ENCODE peak calls at places on chromosomes 7 and 10, in nine cellular contexts. G, C, J, S, U, Y, A, M and Z are unnamed samples.

GRCh38 chr10:80497187-80498038 is 40.3 kb upstream of the SH2D4B start:
- DNase-seq in M (peak; percentile 72), S (peak; percentile 24), A (no peak), C (peak; percentile 78), U (no peak), Y (no peak), G (no peak), J (no peak), Z (peak; percentile 71)

GRCh38 chr7:44766416-44766801 is 17.8 kb downstream of the ZMIZ2 start:
- DNase-seq in S (no peak), G (no peak), M (no peak), U (no peak), Y (no peak), A (no peak), J (no peak), C (no peak), Z (no peak)

GRCh38 chr10:80202934-80203834 is 2.2 kb downstream of the ANXA11 start:
- DNase-seq in M (peak; percentile 91), A (no peak), Y (peak; percentile 57), S (peak; percentile 82), C (peak; percentile 86), J (peak; percentile 57), U (peak; percentile 80), G (peak; percentile 70), Z (peak; percentile 86)

GRCh38 chr7:48366096-48366495 is 194.8 kb downstream of the ABCA13 start:
- DNase-seq in G (no peak), M (no peak), A (no peak), Y (no peak), J (no peak), S (no peak), U (no peak), C (no peak), Z (no peak)

GRCh38 chr10:120015064-120015463 is 122.5 kb downstream of the SEC23IP start:
- DNase-seq in G (no peak), M (no peak), A (no peak), J (no peak), S (no peak), U (no peak), C (no peak), Y (no peak), Z (no peak)

GRCh38 chr7:129009437-129009836 is 45.5 kb downstream of the TNPO3 start:
- DNase-seq in M (no peak), G (no peak), S (no peak), J (no peak), Y (no peak), C (no peak), U (no peak), A (no peak), Z (no peak)

GRCh38 chr7:131249003-131249402 is 78.7 kb upstream of the MKLN1 start:
- DNase-seq in J (no peak), S (peak; percentile 25), U (no peak), A (no peak), C (peak; percentile 78), G (no peak), M (peak; percentile 91), Y (no peak), Z (peak; percentile 27)

GRCh38 chr10:134205-134742 is 981 bp upstream of the ZMYND11 start:
- DNase-seq in U (peak; percentile 39), M (no peak), G (no peak), Y (peak; percentile 56), S (no peak), C (no peak), J (peak; percentile 63), A (peak; percentile 26), Z (no peak)

GRCh38 chr7:135923700-135924261 is 53.4 kb downstream of the MTPN start:
- DNase-seq in A (no peak), C (no peak), U (no peak), S (no peak), G (no peak), J (no peak), Y (no peak), M (no peak), Z (no peak)

GRCh38 chr7:153398789-153399553 is 639.4 kb downstream of the ACTR3B start:
- DNase-seq in U (no peak), S (no peak), M (no peak), C (no peak), A (no peak), Y (no peak), G (no peak), J (no peak), Z (no peak)

GRCh38 chr7:153398370-153398769 is 638.8 kb downstream of the ACTR3B start:
- DNase-seq in J (no peak), S (no peak), A (no peak), Y (no peak), U (no peak), G (no peak), M (no peak), C (no peak), Z (no peak)

GRCh38 chr7:153396475-153396874 is 636.9 kb downstream of the ACTR3B start:
- DNase-seq in U (no peak), S (no peak), Y (no peak), G (no peak), A (no peak), C (no peak), M (no peak), J (no peak), Z (no peak)

GRCh38 chr7:153397906-153398305 is 638.4 kb downstream of the ACTR3B start:
- DNase-seq in G (no peak), C (no peak), A (no peak), Y (no peak), U (no peak), J (no peak), S (no peak), M (no peak), Z (no peak)

GRCh38 chr7:153397459-153397858 is 637.9 kb downstream of the ACTR3B start:
- DNase-seq in S (no peak), G (no peak), C (no peak), M (no peak), Y (no peak), A (no peak), U (no peak), J (no peak), Z (no peak)
- H3K9me3 ChIP-seq in S (no peaks in the 10 kb centered on the region), G (peaks cover 52% of the 10 kb centered on the region), C (no peaks in the 10 kb centered on the region), M (no peaks in the 10 kb centered on the region), Y (no peaks in the 10 kb centered on the region), A (no peaks in the 10 kb centered on the region), U (no peaks in the 10 kb centered on the region), J (peaks cover 23% of the 10 kb centered on the region), Z (peaks cover 11% of the 10 kb centered on the region)

DNA sequence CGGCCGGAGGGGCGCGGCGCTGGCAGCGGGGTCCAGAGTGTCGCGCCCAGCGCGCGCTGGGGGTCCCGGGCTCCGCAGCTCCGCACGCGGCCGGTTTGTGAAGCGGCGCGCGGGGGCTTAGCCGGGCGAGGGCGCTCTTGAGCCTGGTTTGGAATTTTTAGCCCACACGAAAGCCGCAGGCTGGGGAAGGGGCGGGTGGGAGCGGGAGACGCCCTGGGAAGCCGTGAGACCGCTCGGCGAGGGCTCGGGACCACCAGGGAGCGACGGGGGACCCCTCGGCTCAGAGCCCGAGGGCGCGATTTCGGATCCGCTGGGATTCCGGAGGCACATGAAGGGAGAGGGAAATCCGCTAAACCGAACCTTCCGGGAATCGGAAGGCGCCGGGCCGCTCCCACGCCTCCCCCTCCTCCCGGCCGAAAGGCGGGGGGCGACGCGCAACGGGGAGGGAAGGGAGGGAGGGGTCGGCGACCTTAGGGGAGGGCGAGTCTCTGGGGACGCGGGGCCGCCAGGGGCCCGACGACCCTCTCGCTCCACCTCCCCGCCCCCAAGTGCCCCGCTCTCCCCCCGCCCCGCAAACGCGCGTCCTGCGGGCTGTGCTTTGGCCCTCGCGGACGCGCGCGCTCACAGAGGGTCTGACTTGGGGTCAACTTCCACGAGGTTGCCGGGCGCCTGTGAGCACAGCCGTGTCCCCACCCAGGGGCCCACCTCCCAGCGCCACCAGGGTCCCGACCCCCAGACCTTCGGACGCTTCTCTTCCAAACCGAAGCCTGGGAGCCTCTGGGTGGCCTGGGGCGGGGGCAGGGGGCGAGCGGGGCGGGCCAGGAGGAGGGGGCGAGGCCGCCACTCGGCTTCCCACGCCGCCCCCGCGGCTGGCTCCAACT is 5.1 kb upstream of the ELFN1 start:
- DNase-seq in U (no peak), C (peak; percentile 91), A (peak; percentile 88), G (peak; percentile 74), S (peak; percentile 54), M (peak; percentile 80), J (peak; percentile 60), Y (peak; percentile 82), Z (peak; percentile 71)
- H3K27me3 ChIP-seq in U (peaks cover 29% of the 10 kb centered on the region), C (no peaks in the 10 kb centered on the region), A (peaks cover 5% of the 10 kb centered on the region), G (peaks cover 43% of the 10 kb centered on the region), S (peaks cover 29% of the 10 kb centered on the region), M (peaks cover 79% of the 10 kb centered on the region), J (peaks cover 4% of the 10 kb centered on the region), Y (peaks cover 10% of the 10 kb centered on the region), Z (peaks cover 10% of the 10 kb centered on the region)

GRCh38 chr7:133820584-133820983 is 306.6 kb upstream of the LRGUK start:
- DNase-seq in Y (no peak), S (no peak), A (no peak), J (no peak), G (no peak), U (no peak), M (peak; percentile 49), C (no peak), Z (no peak)
- H3K9me3 ChIP-seq in Y (no peaks in the 10 kb centered on the region), S (no peaks in the 10 kb centered on the region), A (no peaks in the 10 kb centered on the region), J (no peaks in the 10 kb centered on the region), G (no peaks in the 10 kb centered on the region), U (no peaks in the 10 kb centered on the region), M (no peaks in the 10 kb centered on the region), C (no peaks in the 10 kb centered on the region), Z (no peaks in the 10 kb centered on the region)

GRCh38 chr10:100653238-100653956 is 92.0 kb upstream of the PAX2 start:
- DNase-seq in J (no peak), G (no peak), Y (no peak), M (no peak), U (no peak), S (no peak), A (no peak), C (no peak), Z (no peak)

GRCh38 chr10:100651916-100652315 is 93.5 kb upstream of the PAX2 start:
- DNase-seq in C (no peak), S (no peak), M (no peak), J (no peak), U (no peak), G (no peak), A (no peak), Y (no peak), Z (no peak)

GRCh38 chr10:100650693-100651092 is 94.7 kb upstream of the PAX2 start:
- DNase-seq in Y (no peak), J (no peak), S (no peak), C (no peak), A (no peak), M (no peak), U (no peak), G (no peak), Z (no peak)

GRCh38 chr10:100653957-100654834 is 91.2 kb upstream of the PAX2 start:
- DNase-seq in A (no peak), C (no peak), M (no peak), U (no peak), Y (no peak), S (no peak), J (no peak), G (peak; percentile 66), Z (no peak)

DNA sequence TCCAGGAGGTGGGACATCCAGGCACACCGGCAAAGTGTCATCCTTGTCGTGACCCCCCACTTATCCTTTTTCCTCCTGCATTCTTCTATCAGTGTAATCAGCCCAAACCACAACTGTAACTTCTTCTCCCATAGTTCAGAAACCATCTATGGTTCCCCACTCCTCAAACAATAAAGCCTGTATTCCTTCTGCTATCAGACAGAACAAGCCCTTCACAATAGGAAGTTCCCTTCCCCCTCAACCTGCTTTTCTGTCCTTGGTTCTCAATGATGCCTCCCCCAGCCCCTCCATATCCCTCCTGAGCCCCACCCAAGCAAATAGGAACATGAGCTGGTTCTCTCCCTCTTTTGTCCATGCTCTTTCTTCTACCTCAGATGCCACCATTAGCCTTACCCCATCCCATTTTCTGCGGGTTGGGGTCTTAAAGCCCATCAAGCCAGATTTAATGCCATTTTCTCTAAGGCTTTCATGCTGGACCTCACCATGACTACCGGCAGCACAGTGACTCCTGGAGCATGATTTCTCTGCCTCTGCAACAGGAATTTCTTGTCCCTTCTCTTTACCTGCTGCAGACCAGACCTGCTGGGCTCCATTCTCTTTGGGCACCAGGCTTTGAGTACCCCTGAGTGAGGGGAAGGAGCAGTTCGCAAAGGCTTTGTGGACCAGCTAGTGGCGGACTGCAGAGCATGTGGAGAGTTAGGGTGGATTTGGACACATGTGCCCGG is 92.8 kb upstream of the PAX2 start:
- DNase-seq in C (no peak), M (no peak), Y (no peak), U (no peak), G (no peak), J (no peak), S (no peak), A (no peak), Z (no peak)
- H3K27me3 ChIP-seq in C (no peaks in the 10 kb centered on the region), M (peaks cover 85% of the 10 kb centered on the region), Y (no peaks in the 10 kb centered on the region), U (peaks cover 66% of the 10 kb centered on the region), G (peaks cover 31% of the 10 kb centered on the region), J (peaks cover 2% of the 10 kb centered on the region), S (peaks cover 29% of the 10 kb centered on the region), A (peaks cover 13% of the 10 kb centered on the region), Z (peaks cover 85% of the 10 kb centered on the region)